ENCODE peak calls at places on chromosomes 12 and 14, in six cellular contexts. M, U, W, Q, Y and D are unnamed samples.

GRCh38 chr14:103073876-103074698 is 9.9 kb upstream of the LBHD2 start:
- DNase-seq in W (peak), Y (no peak), M (peak), U (no peak), Q (no peak), D (peak)

GRCh38 chr14:65170768-65171251 is 68.5 kb upstream of the MAX start:
- DNase-seq in M (peak), W (no peak), Q (peak), Y (no peak), U (no peak), D (peak)

GRCh38 chr14:50954811-50955372 is 10.6 kb upstream of the PYGL start:
- DNase-seq in Y (no peak), U (no peak), W (no peak), Q (peak), M (no peak), D (peak)

GRCh38 chr12:127987199-127987901 is 279.6 kb upstream of the TMEM132C start:
- DNase-seq in U (no peak), W (no peak), Y (no peak), M (no peak), Q (peak), D (no peak)

GRCh38 chr12:104695453-104696148 is 238.9 kb downstream of the CHST11 start:
- DNase-seq in W (no peak), U (no peak), M (peak), Y (no peak), Q (peak), D (peak)

GRCh38 chr12:22228022-22228875 is 106.3 kb downstream of the ST8SIA1 start:
- DNase-seq in U (no peak), Y (no peak), W (no peak), M (no peak), Q (peak), D (no peak)

GRCh38 chr14:84535491-84535890 is 994.5 kb upstream of the FLRT2 start:
- DNase-seq in Q (no peak), U (no peak), Y (no peak), M (no peak), W (no peak), D (no peak)

GRCh38 chr14:45089813-45090212 is 5.9 kb downstream of the PRPF39 start:
- DNase-seq in U (no peak), M (no peak), Q (peak), W (no peak), Y (no peak), D (peak)

DNA sequence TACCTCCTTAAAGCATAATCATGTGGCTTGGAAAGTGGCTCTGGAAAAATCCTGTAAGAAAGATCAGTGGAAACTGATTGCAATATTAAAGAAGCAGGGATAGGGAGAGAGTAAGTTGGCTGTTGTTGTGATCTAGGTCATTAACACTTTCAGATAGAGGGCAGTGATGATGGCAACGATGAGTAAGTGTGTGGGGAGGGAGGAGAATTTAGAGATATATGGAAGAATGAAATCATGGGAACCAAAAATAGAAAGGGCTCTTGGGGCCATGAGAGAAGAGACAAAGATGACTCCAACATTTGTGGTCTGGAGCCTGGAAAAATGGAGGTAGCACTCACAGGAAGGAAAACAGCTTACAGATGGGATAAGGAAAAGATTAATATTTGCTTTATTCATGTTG is 23.3 kb downstream of the SNRPF start:
- DNase-seq in Q (peak), M (no peak), W (no peak), U (no peak), Y (no peak), D (no peak)
- TF ChIP-seq CTCF in Q (no peak), M (no peak), W (no peak), U (no peak), Y (no peak), D (no peak)

GRCh38 chr14:104932676-104933631 is 8.3 kb downstream of the PLD4 start:
- DNase-seq in Y (peak), U (peak), M (peak), Q (peak), W (peak), D (peak)
- TF ChIP-seq CTCF in Y (peak), U (no peak), M (peak), Q (peak), W (peak), D (peak)

DNA sequence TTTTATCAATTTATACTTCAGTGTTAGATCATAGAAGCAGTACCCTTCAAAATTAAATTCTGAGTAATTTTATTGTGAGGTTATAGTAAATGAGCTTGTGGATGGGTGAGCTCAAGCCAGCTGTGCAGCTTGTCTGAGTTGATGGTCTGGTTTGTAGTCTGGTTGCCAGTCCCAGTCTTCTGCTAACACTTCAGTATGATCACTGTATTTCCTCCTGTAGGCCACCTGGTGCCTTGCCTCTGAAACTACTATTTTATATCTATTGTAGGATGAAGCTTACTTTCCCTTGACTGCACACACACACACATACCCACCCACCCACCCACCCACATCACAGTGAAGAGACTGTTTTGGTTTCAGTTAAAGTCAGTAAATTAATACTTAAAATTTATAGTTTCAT is 496.4 kb downstream of the PCNX1 start:
- DNase-seq in Y (peak), M (no peak), W (no peak), U (no peak), Q (no peak), D (no peak)
- TF ChIP-seq CTCF in Y (no peak), M (peak), W (peak), U (no peak), Q (no peak), D (no peak)

DNA sequence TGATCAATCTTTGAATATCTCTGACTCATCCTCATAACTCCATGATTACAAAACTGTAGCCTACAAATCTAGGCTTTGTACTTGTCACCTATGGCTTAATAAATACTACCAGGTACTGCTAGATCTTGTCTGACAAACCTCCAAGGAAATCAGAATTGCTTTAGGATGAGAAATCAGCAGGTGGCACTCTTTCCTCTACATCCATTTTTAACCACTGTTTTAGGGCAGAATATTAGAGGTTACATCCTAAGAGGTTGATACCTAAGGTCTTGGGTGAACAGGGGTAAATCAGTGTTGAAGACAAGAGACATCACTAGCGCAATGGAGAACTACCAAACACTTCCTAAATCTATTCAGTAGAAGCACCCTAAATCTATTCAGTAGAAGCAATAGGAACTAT is 63.1 kb upstream of the SOX5 start:
- DNase-seq in U (no peak), Y (no peak), W (no peak), M (no peak), Q (no peak), D (no peak)
- TF ChIP-seq CTCF in U (no peak), Y (peak), W (peak), M (peak), Q (no peak), D (no peak)

GRCh38 chr12:125315771-125316170 is 250.5 kb downstream of the AACS start:
- DNase-seq in W (no peak), Y (no peak), M (no peak), U (no peak), Q (no peak), D (no peak)
- TF ChIP-seq CTCF in W (no peak), Y (no peak), M (no peak), U (no peak), Q (no peak), D (no peak)

DNA sequence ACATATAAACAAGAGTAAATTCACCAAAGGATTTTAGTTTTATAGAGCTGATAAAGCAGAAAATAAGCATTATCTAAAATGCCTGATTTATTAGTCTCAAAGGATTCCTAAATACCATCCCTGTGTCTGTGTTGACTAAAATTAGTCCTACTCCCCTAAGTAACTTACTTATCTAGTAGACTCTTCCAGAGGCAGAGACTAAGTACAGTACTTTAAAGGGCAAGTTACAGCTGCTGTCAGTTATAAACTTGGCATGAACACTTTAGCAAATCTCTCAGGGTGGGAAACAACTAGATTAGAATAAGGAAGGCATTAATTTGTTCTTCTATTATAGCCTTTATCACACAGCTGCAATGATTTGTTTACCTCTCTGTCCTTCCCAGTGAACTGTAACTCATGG is 46.0 kb downstream of the ATP2B1 start:
- DNase-seq in W (no peak), Y (no peak), U (no peak), M (no peak), Q (peak), D (no peak)
- TF ChIP-seq CTCF in W (no peak), Y (no peak), U (no peak), M (no peak), Q (no peak), D (no peak)

DNA sequence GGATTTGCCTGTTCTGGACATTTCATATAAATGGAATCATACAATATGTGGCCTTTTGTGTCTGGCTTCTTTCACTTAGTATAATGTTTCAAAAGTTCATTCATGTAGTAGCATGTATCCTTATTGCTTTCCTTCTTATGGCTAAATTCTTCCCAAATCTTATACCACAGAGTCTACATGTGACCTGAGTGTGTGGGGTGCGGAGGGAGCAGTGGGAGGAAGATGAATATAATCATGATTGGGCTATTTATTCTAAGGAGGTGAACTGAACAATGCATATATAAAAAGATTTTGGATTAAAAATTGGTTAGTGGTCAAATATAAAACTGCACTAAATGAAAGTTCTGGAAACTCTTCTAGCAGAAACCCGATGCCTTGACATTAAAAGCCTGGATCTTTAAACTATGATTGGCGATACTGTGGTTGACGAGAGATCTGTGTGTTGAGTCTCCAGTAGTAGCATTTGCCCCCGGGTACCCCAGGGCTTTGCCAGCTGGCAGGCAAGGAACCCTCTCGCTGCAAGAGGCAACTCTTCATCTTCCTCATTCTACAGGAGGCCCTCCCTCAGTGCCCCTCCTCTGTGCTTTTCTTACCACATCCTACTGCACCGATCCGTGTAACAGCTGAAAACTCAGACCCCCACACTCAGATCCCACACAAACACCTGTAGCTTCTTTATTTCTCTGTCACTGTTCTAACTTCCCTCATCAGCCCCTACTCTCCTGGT is 2.6 kb downstream of the CYP46A1 start:
- DNase-seq in W (no peak), U (no peak), Q (no peak), M (peak), Y (no peak), D (peak)
- TF ChIP-seq CTCF in W (no peak), U (no peak), Q (no peak), M (no peak), Y (no peak), D (no peak)